ENCODE peak calls at places on chromosomes 6 and 20, in four cellular contexts. R is transverse colon, N is ascending aorta, A is neuronal stem cell. J is an unnamed sample.

GRCh38 chr6:65350525-65350924 is 356.5 kb downstream of the EYS start:
- DNase-seq in A (no peak), R (no peak), N (no peak), J (no peak)

GRCh38 chr20:53084408-53084997 is 112.3 kb downstream of the TSHZ2 start:
- DNase-seq in N (no peak), A (no peak), R (no peak), J (no peak)

GRCh38 chr20:55514498-55514897 is 490.8 kb downstream of the CBLN4 start:
- DNase-seq in A (no peak), N (no peak), R (no peak), J (no peak)

GRCh38 chr6:84065718-84066290 is 32.2 kb downstream of the MRAP2 start:
- DNase-seq in A (no peak), R (no peak), N (peak; percentile 69), J (no peak)

GRCh38 chr20:37276494-37277252 is 12.8 kb upstream of the MANBAL start:
- DNase-seq in N (peak; percentile 77), A (no peak), R (peak; percentile 56), J (no peak)

GRCh38 chr20:19492116-19492515 is 265.9 kb upstream of the RIN2 start:
- DNase-seq in A (no peak), R (no peak), N (no peak), J (no peak)

GRCh38 chr20:59075934-59076508 is 33.4 kb upstream of the PRELID3B start:
- DNase-seq in A (no peak), R (no peak), N (no peak), J (no peak)

GRCh38 chr6:37878150-37878710 is 58.7 kb downstream of the ZFAND3 start:
- DNase-seq in R (no peak), A (no peak), N (no peak), J (no peak)

GRCh38 chr20:13839421-13840092 is 54.7 kb downstream of the NDUFAF5 start:
- DNase-seq in R (no peak), N (no peak), A (no peak), J (no peak)

GRCh38 chr6:159716247-159717086 is 10.8 kb upstream of the WTAP start:
- DNase-seq in A (no peak), R (no peak), N (peak; percentile 87), J (no peak)

DNA sequence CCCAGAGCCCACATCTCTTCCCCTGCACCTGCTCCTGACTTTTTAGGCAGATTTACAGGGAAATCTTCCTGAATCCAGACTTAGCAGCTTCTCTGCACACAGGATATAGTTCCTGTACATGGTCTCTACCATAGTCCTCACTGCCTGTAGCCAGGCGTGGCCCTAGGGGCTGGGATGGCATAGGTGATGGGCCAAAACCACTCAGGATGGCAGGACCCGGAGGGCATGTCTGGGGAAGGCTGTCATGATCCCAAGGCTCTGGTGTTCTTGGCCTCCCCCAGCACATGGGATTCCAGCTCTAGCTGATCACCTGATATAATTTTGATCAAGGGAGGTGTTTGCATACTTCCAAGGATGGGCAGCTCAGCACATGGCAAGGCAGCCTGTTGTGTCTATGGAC is 58.0 kb downstream of the TOX2 start:
- DNase-seq in A (no peak), R (no peak), N (peak; percentile 21), J (no peak)
- H3K4me1 ChIP-seq in A (peaks cover 2% of the 10 kb centered on the region), R (no peaks in the 10 kb centered on the region), N (no peaks in the 10 kb centered on the region), J (no peaks in the 10 kb centered on the region)

GRCh38 chr20:5991623-5992441 is 41.4 kb downstream of the MCM8 start:
- DNase-seq in N (no peak), A (no peak), R (no peak), J (no peak)

GRCh38 chr20:5996765-5997164 is 46.3 kb downstream of the MCM8 start:
- DNase-seq in N (no peak), R (peak; percentile 22), A (no peak), J (no peak)

GRCh38 chr20:5987383-5987782 is 36.9 kb downstream of the MCM8 start:
- DNase-seq in R (no peak), N (no peak), A (no peak), J (no peak)

GRCh38 chr20:5989539-5989938 is 39.1 kb downstream of the MCM8 start:
- DNase-seq in A (no peak), R (no peak), N (no peak), J (no peak)

GRCh38 chr20:5990946-5991345 is 40.5 kb downstream of the MCM8 start:
- DNase-seq in R (no peak), N (no peak), A (no peak), J (no peak)
- H3K36me3 ChIP-seq in R (no peaks in the 10 kb centered on the region), N (peaks cover 16% of the 10 kb centered on the region), A (peaks cover 99% of the 10 kb centered on the region), J (peaks cover 11% of the 10 kb centered on the region)

GRCh38 chr6:15485875-15486274 is 177.0 kb downstream of the DTNBP1 start:
- DNase-seq in R (no peak), A (no peak), N (no peak), J (no peak)
- H3K4me1 ChIP-seq in R (no peaks in the 10 kb centered on the region), A (peaks cover 10% of the 10 kb centered on the region), N (no peaks in the 10 kb centered on the region), J (peaks cover 3% of the 10 kb centered on the region)

GRCh38 chr6:13593103-13593502 is 18.7 kb downstream of the SIRT5 start:
- DNase-seq in N (no peak), A (no peak), R (no peak), J (no peak)
- H3K36me3 ChIP-seq in N (peaks cover 61% of the 10 kb centered on the region), A (peaks cover 64% of the 10 kb centered on the region), R (no peaks in the 10 kb centered on the region), J (no peaks in the 10 kb centered on the region)

DNA sequence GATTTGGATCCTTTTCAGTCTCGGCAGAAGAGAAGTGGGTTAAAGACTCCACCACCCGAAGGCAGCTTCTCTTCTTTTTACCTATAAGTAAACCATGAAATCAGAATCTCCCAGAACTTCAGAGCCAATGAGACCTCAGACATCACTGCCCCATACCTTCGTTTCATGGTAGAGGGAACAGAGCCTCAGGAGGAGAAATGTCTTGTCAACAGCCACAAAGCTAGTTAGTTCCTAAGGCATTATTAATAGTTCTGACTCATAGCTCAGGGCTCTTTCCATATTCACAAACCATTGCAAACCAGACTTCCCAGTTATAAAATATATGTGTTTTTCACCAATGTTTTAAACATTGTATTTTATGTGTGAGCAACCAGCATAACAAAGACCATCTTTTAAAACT is 118.7 kb upstream of the RIPOR2 start:
- DNase-seq in R (no peak), N (no peak), A (no peak), J (no peak)
- H3K4me1 ChIP-seq in R (no peaks in the 10 kb centered on the region), N (no peaks in the 10 kb centered on the region), A (no peaks in the 10 kb centered on the region), J (no peaks in the 10 kb centered on the region)

GRCh38 chr6:107894821-107895396 is 63.1 kb downstream of the SEC63 start:
- DNase-seq in A (no peak), N (no peak), R (peak; percentile 67), J (no peak)
- H3K36me3 ChIP-seq in A (peaks cover 94% of the 10 kb centered on the region), N (peaks cover 83% of the 10 kb centered on the region), R (no peaks in the 10 kb centered on the region), J (no peaks in the 10 kb centered on the region)